ENCODE peak calls at places on chromosomes 16 and 17, in six cellular contexts. Z, K, W, J, G and R are unnamed samples.

GRCh38 chr17:73192894-73193701 is at the start of gene COG1:
- ATAC-seq in Z (peak; percentile 90), K (peak; percentile 86), W (peak; percentile 77), J (peak; percentile 72), G (peak; percentile 85), R (peak; percentile 94)

GRCh38 chr16:88393034-88393433 is 10.3 kb downstream of the ZNF469 start:
- ATAC-seq in Z (no peak), K (no peak), W (no peak), J (no peak), G (no peak), R (peak; percentile 67)

GRCh38 chr17:45043268-45043681 is 8.2 kb downstream of the DCAKD start:
- ATAC-seq in Z (no peak), K (no peak), W (no peak), J (no peak), G (no peak), R (peak; percentile 69)

GRCh38 chr17:74386397-74386796 is 19.1 kb downstream of the GPR142 start:
- ATAC-seq in Z (no peak), K (no peak), W (no peak), J (no peak), G (no peak), R (no peak)

GRCh38 chr16:459761-460160 is 34.3 kb downstream of the RAB11FIP3 start:
- ATAC-seq in Z (no peak), K (no peak), W (no peak), J (no peak), G (no peak), R (no peak)

GRCh38 chr17:21171309-21171922 is 42.5 kb downstream of the TMEM11 start:
- ATAC-seq in Z (no peak), K (no peak), W (no peak), J (no peak), G (peak; percentile 93), R (no peak)

GRCh38 chr17:45266372-45266926 is 4.6 kb upstream of the SPATA32 start:
- ATAC-seq in Z (no peak), K (no peak), W (no peak), J (no peak), G (no peak), R (no peak)

GRCh38 chr17:82034371-82035011 is 3.0 kb downstream of the DCXR start:
- ATAC-seq in Z (no peak), K (no peak), W (no peak), J (no peak), G (no peak), R (no peak)

GRCh38 chr16:70579648-70580630 is 56.3 kb downstream of the SF3B3 start:
- ATAC-seq in Z (peak; percentile 77), K (peak; percentile 72), W (peak; percentile 65), J (peak; percentile 8), G (no peak), R (peak; percentile 58)

DNA sequence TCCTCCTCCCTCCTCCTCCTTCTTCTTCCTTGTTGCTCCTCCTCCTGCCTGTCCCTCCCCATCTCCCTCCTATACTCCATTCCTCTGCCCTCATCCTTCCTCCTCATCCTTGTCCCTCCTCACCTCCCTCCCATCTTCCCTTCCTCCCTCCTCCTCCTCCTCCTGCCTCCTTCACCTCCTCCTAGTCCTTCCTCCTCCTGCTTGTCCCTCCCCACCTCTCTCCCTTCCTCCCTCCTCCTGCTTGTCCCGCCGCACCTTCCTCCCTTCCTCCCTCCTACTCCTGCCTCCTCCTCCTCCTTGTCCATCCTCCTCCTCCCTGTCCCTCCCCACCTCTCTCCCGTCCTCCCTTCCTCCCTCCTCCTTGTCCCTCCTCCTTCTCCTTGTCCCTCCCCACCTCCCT is 222.6 kb downstream of the IRF8 start:
- ATAC-seq in Z (no peak), K (no peak), W (no peak), J (no peak), G (no peak), R (no peak)
- H3K27ac ChIP-seq in Z (no peak overlapping the region), K (no peak overlapping the region), W (no peak overlapping the region), J (no peak overlapping the region), G (no peak overlapping the region), R (no peak overlapping the region)

DNA sequence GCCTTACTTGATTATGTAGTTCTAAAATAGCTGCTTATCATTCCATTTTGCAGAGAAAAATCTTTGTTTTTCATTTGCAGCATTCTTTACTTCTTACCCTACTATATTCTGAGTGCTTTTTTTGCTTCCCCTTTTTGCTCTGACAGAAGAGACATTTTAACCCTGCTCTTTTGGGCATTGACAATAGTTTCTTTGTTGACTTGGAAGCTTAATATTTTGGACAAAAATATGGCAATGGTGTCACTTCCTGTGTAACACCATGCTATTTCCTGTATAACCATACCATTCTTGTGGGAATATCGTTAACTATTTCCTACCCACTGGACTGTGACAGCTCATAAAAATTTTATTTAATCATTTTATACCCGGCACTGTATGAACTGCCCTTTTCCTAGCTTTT is 747.1 kb downstream of the CDH8 start:
- ATAC-seq in Z (no peak), K (no peak), W (no peak), J (no peak), G (no peak), R (no peak)
- TF ChIP-seq EP300 in Z (no peak), K (no peak), W (no peak), J (no peak), G (no peak), R (no peak)

DNA sequence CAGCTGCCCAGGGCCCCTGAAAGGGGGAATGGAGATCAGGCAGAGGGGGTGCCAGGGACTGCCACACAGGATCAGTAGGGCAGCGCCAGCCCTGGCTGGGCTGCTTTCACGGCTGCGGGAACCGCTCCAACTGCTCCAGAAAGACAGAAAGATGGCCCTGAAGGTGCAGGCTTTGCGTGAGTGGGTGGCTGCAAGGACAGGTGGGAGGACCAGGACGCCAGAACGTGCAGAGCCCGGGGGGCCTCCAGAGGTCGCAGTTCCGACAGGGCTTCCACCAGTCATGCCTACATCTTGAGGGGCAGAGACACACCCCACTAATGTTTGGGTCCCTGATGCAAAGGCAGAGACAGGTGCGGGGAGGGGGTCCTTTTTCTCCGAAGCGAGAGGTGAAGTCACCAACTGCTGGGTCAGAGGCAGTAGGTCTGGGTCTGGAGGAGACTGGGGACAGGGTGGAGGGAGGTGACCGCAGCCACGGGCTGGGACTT is 790 bp upstream of the ATP6V0C start:
- ATAC-seq in Z (no peak), K (peak; percentile 4), W (peak; percentile 56), J (no peak), G (peak; percentile 3), R (no peak)
- TF ChIP-seq CTCF in Z (no peak), K (no peak), W (peak; percentile 66), J (no peak), G (peak; percentile 25), R (no peak)

GRCh38 chr17:75685508-75685907 is 18.4 kb downstream of the SAP30BP start:
- ATAC-seq in Z (no peak), K (no peak), W (no peak), J (no peak), G (no peak), R (no peak)

GRCh38 chr17:75683467-75684041 is 16.4 kb downstream of the SAP30BP start:
- ATAC-seq in Z (no peak), K (peak; percentile 80), W (peak; percentile 75), J (peak; percentile 62), G (no peak), R (no peak)

GRCh38 chr17:75688209-75688771 is 21.2 kb downstream of the SAP30BP start:
- ATAC-seq in Z (no peak), K (no peak), W (no peak), J (no peak), G (peak; percentile 60), R (no peak)

GRCh38 chr17:75684249-75684648 is 17.1 kb downstream of the SAP30BP start:
- ATAC-seq in Z (no peak), K (peak; percentile 36), W (no peak), J (no peak), G (no peak), R (no peak)

GRCh38 chr17:75684924-75685323 is 17.8 kb downstream of the SAP30BP start:
- ATAC-seq in Z (peak; percentile 76), K (no peak), W (no peak), J (peak; percentile 9), G (no peak), R (no peak)
- H3K27ac ChIP-seq in Z (peak overlapping the region; percentile 80), K (no peak overlapping the region), W (no peak overlapping the region), J (peak overlapping the region; percentile 86), G (no peak overlapping the region), R (peak overlapping the region; percentile 74)

DNA sequence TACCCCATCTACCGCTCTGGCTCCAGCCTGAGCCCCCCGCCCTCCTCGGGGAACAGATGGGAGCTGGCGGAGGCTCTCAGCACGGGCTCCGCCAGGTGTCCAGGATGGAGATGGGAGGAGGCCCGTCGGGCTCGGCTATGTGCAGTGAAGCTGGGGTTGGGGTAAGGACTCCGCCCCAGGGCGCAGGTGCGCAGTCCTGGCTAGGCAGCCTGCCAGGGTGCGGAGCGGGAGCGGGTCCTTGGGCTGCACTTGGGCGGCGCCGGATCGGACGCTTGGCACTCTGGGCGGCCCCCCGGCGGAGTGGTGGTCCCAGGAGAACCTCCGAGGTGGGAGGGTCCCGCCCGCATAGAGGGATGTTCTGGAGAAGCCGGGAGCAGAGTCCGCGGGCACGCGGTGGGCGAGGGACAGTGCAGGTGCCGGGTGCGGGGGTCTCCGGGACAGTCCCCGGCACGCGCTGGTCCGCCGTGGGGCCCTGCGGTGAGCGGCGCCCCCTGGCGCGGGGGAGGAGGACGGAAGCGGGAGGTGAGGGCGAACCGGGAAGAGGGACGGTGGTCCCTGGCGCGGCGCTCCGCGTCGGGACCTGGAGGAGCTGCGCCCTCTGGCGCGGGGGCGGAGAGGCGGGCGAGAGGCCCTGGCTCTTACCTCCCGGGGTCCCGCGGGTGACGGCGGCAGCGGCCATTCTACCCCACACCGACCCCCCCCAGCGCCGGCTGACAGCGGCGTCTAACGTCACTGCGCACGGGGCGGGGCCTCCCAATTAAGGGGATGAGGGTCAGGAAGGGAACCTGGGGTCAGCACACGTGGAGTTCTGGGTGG is at the start of gene CAMTA2:
- ATAC-seq in Z (peak; percentile 93), K (peak; percentile 93), W (peak; percentile 79), J (peak; percentile 89), G (peak; percentile 92), R (peak; percentile 93)
- TF ChIP-seq EP300 in Z (no peak), K (peak; percentile 33), W (peak; percentile 34), J (no peak), G (no peak), R (no peak)

DNA sequence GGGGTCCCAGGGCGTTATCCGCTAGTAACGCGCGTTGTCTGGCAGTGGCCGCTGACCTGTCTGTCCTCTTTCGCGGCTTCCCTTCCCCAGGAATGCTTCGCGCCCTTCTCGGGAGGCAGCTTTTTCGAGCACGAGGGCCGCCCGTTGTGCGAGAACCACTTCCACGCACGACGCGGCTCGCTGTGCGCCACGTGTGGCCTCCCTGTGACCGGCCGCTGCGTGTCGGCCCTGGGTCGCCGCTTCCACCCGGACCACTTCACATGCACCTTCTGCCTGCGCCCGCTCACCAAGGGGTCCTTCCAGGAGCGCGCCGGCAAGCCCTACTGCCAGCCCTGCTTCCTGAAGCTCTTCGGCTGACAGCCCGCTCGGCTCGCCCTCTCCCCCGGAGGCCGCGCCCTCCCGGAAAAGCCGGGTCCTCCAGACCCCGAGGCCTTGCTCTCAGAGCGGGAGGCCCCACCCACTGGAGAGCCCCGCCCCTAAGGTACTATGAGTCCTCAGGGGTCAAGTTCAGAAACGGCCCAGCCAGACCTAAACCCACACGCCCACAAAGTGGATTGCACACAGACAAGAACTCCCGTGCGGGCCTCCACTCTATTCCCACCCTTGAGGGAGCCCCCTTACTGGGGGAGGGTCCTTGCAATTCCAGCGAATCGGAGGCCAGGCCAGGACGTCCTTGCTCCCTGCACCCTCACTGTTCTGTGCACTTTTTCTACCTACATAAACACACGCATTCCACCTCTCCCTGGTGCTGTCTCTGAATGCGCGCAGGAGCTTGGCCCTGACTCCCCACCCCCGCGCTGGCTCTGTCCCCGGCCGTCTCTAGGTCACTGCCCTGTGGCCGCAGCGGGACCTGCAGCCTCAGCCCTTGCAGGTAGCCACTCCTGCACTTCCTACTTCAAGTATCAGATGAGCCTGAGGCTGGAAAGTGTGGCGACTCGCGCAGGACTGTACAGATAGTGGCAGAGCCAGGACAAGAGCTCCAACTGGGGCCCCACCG is 5.4 kb upstream of the SLC5A2 start:
- ATAC-seq in Z (peak; percentile 83), K (peak; percentile 90), W (peak; percentile 91), J (no peak), G (peak; percentile 64), R (no peak)
- TF ChIP-seq CTCF in Z (no peak), K (peak; percentile 64), W (peak; percentile 86), J (no peak), G (no peak), R (no peak)